ENCODE peak calls at places on chromosomes 3 and 15, in six cellular contexts. H is hepatocyte, T is body of pancreas, J is endodermal cell, F is IMR-90, N is kidney. G is an unnamed sample. For H3K4me1, the result is how much of the 10 kb centered on the place peaks cover.

GRCh38 chr3:61875976-61876671 is 314.8 kb downstream of the PTPRG start:
- DNase-seq in H (no peak), T (no peak), J (no peak), F (no peak), N (peak), G (no peak)

GRCh38 chr15:22980189-22981136 is at the start of gene CYFIP1:
- DNase-seq in H (peak), T (peak), J (peak), F (peak), N (peak), G (peak)

GRCh38 chr3:128301186-128302023 is 148.1 kb downstream of the EEFSEC start:
- DNase-seq in H (no peak), T (no peak), J (peak), F (no peak), N (no peak), G (no peak)

GRCh38 chr15:83276661-83277060 is 7.8 kb downstream of the BNC1 start:
- DNase-seq in H (no peak), T (no peak), J (no peak), F (no peak), N (no peak), G (no peak)

GRCh38 chr3:151976211-151977050 is 103.0 kb downstream of the SUCNR1 start:
- DNase-seq in H (peak), T (no peak), J (no peak), F (peak), N (no peak), G (no peak)

GRCh38 chr15:88454867-88455810 is 12.0 kb downstream of the MRPL46 start:
- DNase-seq in H (peak), T (peak), J (peak), F (peak), N (no peak), G (peak)

GRCh38 chr15:36951747-36952247 is 148.6 kb downstream of the MEIS2 start:
- DNase-seq in H (no peak), T (no peak), J (no peak), F (peak), N (no peak), G (no peak)

GRCh38 chr3:47193871-47194859 is 30.3 kb upstream of the SETD2 start:
- DNase-seq in H (peak), T (no peak), J (no peak), F (peak), N (no peak), G (no peak)

GRCh38 chr3:158845748-158846350 is 44.0 kb downstream of the MFSD1 start:
- DNase-seq in H (peak), T (peak), J (no peak), F (no peak), N (no peak), G (no peak)

GRCh38 chr3:46987485-46988401 is 8.3 kb downstream of the NBEAL2 start:
- DNase-seq in H (peak), T (no peak), J (peak), F (no peak), N (peak), G (peak)

GRCh38 chr3:197006446-197006845 is 23.2 kb downstream of the MELTF start:
- DNase-seq in H (no peak), T (no peak), J (no peak), F (no peak), N (peak), G (peak)

GRCh38 chr15:65634381-65634780 is 12.6 kb downstream of the SLC24A1 start:
- DNase-seq in H (no peak), T (no peak), J (no peak), F (no peak), N (no peak), G (no peak)

GRCh38 chr3:124833710-124834332 is 53.3 kb downstream of the ITGB5 start:
- DNase-seq in H (peak), T (no peak), J (peak), F (no peak), N (no peak), G (no peak)

GRCh38 chr3:58577269-58577821 is at the start of gene FAM107A:
- DNase-seq in H (no peak), T (peak), J (peak), F (peak), N (peak), G (no peak)

GRCh38 chr3:49173116-49173791 is 1.9 kb downstream of the KLHDC8B start:
- DNase-seq in H (peak), T (peak), J (peak), F (no peak), N (peak), G (peak)

DNA sequence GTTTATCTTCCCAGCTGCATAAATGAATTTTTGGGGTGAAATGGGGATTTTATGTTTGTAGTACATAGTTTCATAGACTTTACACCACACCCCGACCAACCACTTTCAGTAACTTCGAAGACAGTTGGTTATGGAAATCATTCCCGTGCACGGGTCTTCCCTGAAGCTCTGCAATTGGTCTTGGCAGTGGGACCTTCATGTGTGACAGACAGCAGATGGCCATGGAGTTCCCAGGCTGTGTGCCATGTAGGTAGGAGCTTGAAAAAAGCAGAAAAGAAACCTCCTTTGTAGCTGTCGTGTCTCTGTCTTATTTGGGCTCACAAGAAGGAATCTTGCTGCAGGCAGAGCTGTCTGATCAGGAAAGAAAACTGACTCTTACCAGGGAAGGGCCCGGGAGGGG is 25.9 kb downstream of the EXOG start:
- DNase-seq in H (no peak), T (no peak), J (no peak), F (no peak), N (no peak), G (no peak)
- H3K4me1 ChIP-seq in H (under half), T (under half), J (under half), F (under half), N (under half), G (under half)

DNA sequence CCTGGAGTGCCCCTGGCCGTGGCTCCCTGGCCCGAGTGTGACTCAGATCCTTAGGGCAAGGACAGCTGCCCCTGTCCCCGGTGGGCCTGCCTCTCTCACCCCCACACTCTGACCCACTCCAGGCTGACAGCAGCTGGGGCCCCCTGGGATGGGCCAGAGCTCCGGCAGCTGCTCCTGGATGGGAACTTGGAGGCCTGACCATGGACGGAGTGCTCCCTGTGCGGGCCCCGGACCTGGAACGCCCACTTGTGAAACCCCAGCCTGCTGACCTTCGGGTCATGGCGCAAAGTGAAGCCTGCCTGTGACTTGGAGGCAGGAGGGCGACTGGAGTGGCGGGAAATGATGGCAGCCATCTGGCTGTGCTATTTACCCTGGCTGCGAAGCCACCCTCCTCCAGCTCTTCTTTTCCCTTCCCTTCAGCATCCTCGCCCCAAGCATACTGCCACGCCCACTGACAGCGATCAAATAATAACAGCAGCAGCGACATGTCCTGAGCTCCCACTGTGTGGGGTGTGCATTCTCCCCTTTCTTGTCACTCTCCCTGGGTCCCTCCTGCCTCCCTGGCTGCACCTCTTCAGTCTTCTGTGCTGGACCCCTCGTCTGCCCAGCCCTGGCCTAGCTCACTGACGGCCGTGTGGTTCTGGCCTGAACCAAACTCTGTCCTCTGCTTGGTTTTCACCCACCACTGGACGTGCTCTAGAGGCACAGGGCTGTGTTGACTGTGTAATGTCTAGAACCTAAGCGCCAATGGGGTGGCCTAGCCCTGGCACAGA is 90.6 kb upstream of the MEF2A start:
- DNase-seq in H (no peak), T (no peak), J (no peak), F (no peak), N (peak), G (no peak)
- H3K27ac ChIP-seq in H (no peak), T (no peak), J (peak), F (peak), N (no peak), G (no peak)

DNA sequence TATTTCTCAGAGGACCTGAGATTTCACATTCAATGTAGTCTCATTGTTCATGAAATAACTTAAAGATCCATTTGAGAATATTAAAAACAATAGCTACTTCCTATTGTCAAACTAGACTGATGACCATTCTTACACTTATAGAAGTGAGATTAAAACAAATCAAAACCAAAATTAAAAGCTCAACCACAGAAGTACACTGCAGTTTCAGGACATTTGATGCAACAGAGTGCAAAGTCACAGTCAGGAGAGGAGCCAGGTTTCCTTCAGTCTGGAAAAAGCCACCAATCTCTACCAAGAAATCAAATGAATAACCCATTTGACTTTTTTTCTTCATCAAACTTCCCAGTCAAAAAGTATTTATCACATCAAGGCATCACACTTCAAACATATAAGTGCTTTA is 5.5 kb downstream of the CCPG1 start:
- DNase-seq in H (no peak), T (no peak), J (no peak), F (no peak), N (no peak), G (no peak)
- H3K4me3 ChIP-seq in H (no peak), T (no peak), J (no peak), F (no peak), N (no peak), G (no peak)

GRCh38 chr3:146921693-146922092 is 316.5 kb upstream of the PLSCR5 start:
- DNase-seq in H (no peak), T (no peak), J (no peak), F (no peak), N (no peak), G (no peak)
- H3K4me1 ChIP-seq in H (under half), T (under half), J (under half), F (under half), N (under half), G (under half)